ENCODE peak calls at places on chromosomes 3 and 15, in nine cellular contexts. E is GM23248, F is SK-N-SH, U is neural progenitor cell, K is MM.1S, X is GM23338, R is hepatocyte, I is HCT116, T is PC-3. L is an unnamed sample.

GRCh38 chr3:194661374-194661773 is 10.6 kb downstream of the LSG1 start:
- DNase-seq in I (no peak), U (no peak), T (no peak), R (no peak), E (no peak), X (no peak), K (no peak), F (no peak), L (no peak)

GRCh38 chr3:121574449-121574848 is 6.7 kb downstream of the ARGFX start:
- DNase-seq in F (no peak), U (no peak), T (peak; percentile 92), X (peak; percentile 57), E (no peak), R (peak; percentile 64), K (no peak), I (peak; percentile 59), L (no peak)

GRCh38 chr3:179158336-179159039 is 10.3 kb downstream of the PIK3CA start:
- DNase-seq in U (no peak), X (no peak), I (no peak), T (no peak), E (no peak), R (no peak), F (no peak), K (no peak), L (no peak)

GRCh38 chr3:122415104-122415744 is 638 bp downstream of the WDR5B start:
- DNase-seq in R (peak; percentile 65), I (peak; percentile 52), X (peak; percentile 80), F (peak; percentile 27), E (peak; percentile 67), U (peak; percentile 67), T (peak; percentile 64), K (peak; percentile 84), L (peak; percentile 77)

GRCh38 chr3:170560296-170560695 is 25.6 kb downstream of the SLC7A14 start:
- DNase-seq in T (no peak), X (no peak), R (no peak), K (no peak), U (no peak), F (no peak), E (no peak), I (no peak), L (no peak)

GRCh38 chr15:85615930-85616329 is 178.8 kb downstream of the KLHL25 start:
- DNase-seq in T (peak; percentile 38), R (peak; percentile 26), U (peak; percentile 60), E (peak; percentile 61), K (peak; percentile 56), X (peak; percentile 75), I (peak; percentile 6), F (peak; percentile 41), L (peak; percentile 51)

GRCh38 chr3:193520738-193521137 is 34.0 kb downstream of the ATP13A4 start:
- DNase-seq in I (no peak), U (peak; percentile 3), X (peak; percentile 51), T (no peak), R (no peak), F (no peak), K (no peak), E (no peak), L (no peak)

GRCh38 chr15:101052031-101052620 is 133.0 kb downstream of the LRRK1 start:
- DNase-seq in R (peak; percentile 1), X (no peak), U (no peak), F (peak; percentile 14), I (no peak), T (no peak), E (no peak), K (no peak), L (no peak)

GRCh38 chr15:71079208-71080044 is 35.8 kb upstream of the THSD4 start:
- DNase-seq in I (no peak), U (no peak), X (no peak), K (no peak), R (peak; percentile 38), T (peak; percentile 95), E (peak; percentile 96), F (no peak), L (no peak)

GRCh38 chr3:15647629-15648167 is 46.2 kb downstream of the BTD start:
- DNase-seq in K (peak; percentile 95), X (no peak), I (no peak), T (peak; percentile 90), R (no peak), U (no peak), E (peak; percentile 92), F (no peak), L (peak; percentile 82)
- TF ChIP-seq EZH2phosphoT487 in K (no peak), X (no peak), I (no peak), T (no peak), R (no peak), U (no peak), E (no peak), F (no peak), L (no peak)

DNA sequence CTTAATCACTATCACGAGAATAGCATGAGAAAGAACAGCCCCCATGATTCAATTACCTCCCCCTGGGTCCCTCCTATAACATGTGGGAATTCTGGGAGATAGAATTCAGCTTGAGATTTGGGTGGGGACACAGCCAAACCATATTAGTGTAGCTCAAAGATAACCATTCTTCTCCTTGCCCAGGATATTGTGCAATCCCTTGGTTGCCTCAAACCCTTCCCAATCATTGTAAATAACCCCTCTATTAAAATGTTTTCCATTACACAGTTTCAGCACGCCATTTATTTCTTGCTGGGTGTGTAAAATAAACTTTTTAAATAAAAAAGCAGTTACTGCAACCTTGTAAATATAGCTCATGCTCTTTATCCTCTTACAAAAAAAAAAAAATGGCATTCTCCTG is 47.7 kb downstream of the ZNF385D start:
- DNase-seq in X (no peak), E (no peak), R (no peak), K (no peak), T (no peak), U (no peak), F (no peak), I (no peak), L (no peak)
- TF ChIP-seq EZH2phosphoT487 in X (no peak), E (no peak), R (no peak), K (no peak), T (no peak), U (no peak), F (no peak), I (no peak), L (no peak)

GRCh38 chr15:48522911-48523310 is 122.6 kb downstream of the FBN1 start:
- DNase-seq in F (no peak), I (no peak), U (no peak), E (no peak), X (no peak), R (no peak), K (no peak), T (no peak), L (no peak)
- TF ChIP-seq EZH2phosphoT487 in F (no peak), I (no peak), U (no peak), E (no peak), X (no peak), R (no peak), K (no peak), T (no peak), L (no peak)

DNA sequence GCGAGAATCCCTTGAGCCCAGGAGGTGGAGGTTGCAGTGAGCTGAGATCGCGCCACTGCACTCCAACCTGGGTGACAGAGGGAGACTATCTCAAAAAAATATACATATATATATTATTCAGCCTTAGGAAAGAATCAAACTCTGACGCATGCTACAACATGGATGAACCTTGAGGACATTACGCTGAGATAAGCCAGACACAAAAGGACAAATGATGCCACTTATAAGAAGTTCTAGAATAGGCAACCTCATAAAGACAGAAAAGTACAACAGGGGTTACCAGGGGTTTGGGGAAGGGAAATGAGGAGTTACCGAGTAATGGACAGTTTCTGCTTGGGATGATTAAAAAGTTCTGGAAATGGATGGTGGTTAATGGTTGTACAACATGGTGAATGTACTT is 727 bp downstream of the PDHB start:
- DNase-seq in U (no peak), X (no peak), R (no peak), E (peak; percentile 34), F (no peak), I (no peak), T (no peak), K (no peak), L (no peak)
- TF ChIP-seq EZH2phosphoT487 in U (no peak), X (no peak), R (no peak), E (no peak), F (no peak), I (no peak), T (no peak), K (no peak), L (no peak)

GRCh38 chr3:159616234-159616825 is 372.3 kb upstream of the IL12A start:
- DNase-seq in E (peak; percentile 75), K (no peak), T (peak; percentile 78), X (peak; percentile 61), R (peak; percentile 48), F (no peak), U (peak; percentile 40), I (no peak), L (no peak)
- TF ChIP-seq EZH2phosphoT487 in E (no peak), K (no peak), T (no peak), X (no peak), R (no peak), F (no peak), U (no peak), I (no peak), L (no peak)

GRCh38 chr3:107116251-107116650 is 261.0 kb upstream of the CCDC54 start:
- DNase-seq in I (no peak), T (no peak), F (no peak), U (no peak), K (no peak), R (no peak), E (no peak), X (no peak), L (no peak)

GRCh38 chr3:107117156-107117555 is 260.1 kb upstream of the CCDC54 start:
- DNase-seq in R (no peak), U (no peak), T (no peak), I (no peak), F (no peak), K (no peak), X (no peak), E (no peak), L (no peak)

GRCh38 chr3:107112356-107112755 is 264.9 kb upstream of the CCDC54 start:
- DNase-seq in F (no peak), T (no peak), K (no peak), I (no peak), R (no peak), U (no peak), E (no peak), X (no peak), L (no peak)

GRCh38 chr3:107117922-107118576 is 259.2 kb upstream of the CCDC54 start:
- DNase-seq in E (peak; percentile 89), I (peak; percentile 59), U (peak; percentile 75), T (peak; percentile 78), K (peak; percentile 7), X (peak; percentile 86), F (peak; percentile 70), R (peak; percentile 66), L (peak; percentile 45)
- TF ChIP-seq EZH2phosphoT487 in E (no peak), I (no peak), U (no peak), T (no peak), K (no peak), X (no peak), F (no peak), R (no peak), L (no peak)

L was measured in OCI-LY7.